ENCODE peak calls at places on chromosomes 6 and 20, in ten cellular contexts. One of them, this sample, is unnamed.

GRCh38 chr6:161403717-161404116 is 129.9 kb upstream of the AGPAT4 start:
- DNase-seq in B cell: no peak
- DNase-seq in pulmonary artery endothelial cell: no peak
- DNase-seq in lung microvascular endothelial cell: no peak
- DNase-seq in natural killer cell treated with Interleukin-12 subunit alpha and Interleukin-12 subunit beta and Interleukin-15 and Interleukin-18, amount 100 ng/mL, for 72 hours: no peak
- DNase-seq in NCI-H1092 treated with DMSO at 0.1 percent for 48 hours: no peak
- DNase-seq in GF-D8: no peak
- DNase-seq in kidney: no peak
- DNase-seq in endothelial cell of umbilical vein: no peak
- DNase-seq in NCI-H2171 treated with DMSO at 0.1 percent for 48 hours: no peak
- DNase-seq in this sample: no peak

GRCh38 chr6:17974570-17975368 is 12.7 kb downstream of the KIF13A start:
- DNase-seq in endothelial cell of umbilical vein: no peak
- DNase-seq in GF-D8: no peak
- DNase-seq in lung microvascular endothelial cell: no peak
- DNase-seq in NCI-H1092 treated with DMSO at 0.1 percent for 48 hours: no peak
- DNase-seq in pulmonary artery endothelial cell: no peak
- DNase-seq in kidney: no peak
- DNase-seq in B cell: no peak
- DNase-seq in NCI-H2171 treated with DMSO at 0.1 percent for 48 hours: no peak
- DNase-seq in natural killer cell treated with Interleukin-12 subunit alpha and Interleukin-12 subunit beta and Interleukin-15 and Interleukin-18, amount 100 ng/mL, for 72 hours: no peak
- DNase-seq in this sample: no peak

GRCh38 chr20:24339179-24339578 is 130.2 kb upstream of the SYNDIG1 start:
- DNase-seq in GF-D8: no peak
- DNase-seq in kidney: no peak
- DNase-seq in lung microvascular endothelial cell: no peak
- DNase-seq in NCI-H1092 treated with DMSO at 0.1 percent for 48 hours: no peak
- DNase-seq in B cell: no peak
- DNase-seq in pulmonary artery endothelial cell: no peak
- DNase-seq in NCI-H2171 treated with DMSO at 0.1 percent for 48 hours: no peak
- DNase-seq in natural killer cell treated with Interleukin-12 subunit alpha and Interleukin-12 subunit beta and Interleukin-15 and Interleukin-18, amount 100 ng/mL, for 72 hours: no peak
- DNase-seq in endothelial cell of umbilical vein: no peak
- DNase-seq in this sample: no peak

GRCh38 chr6:67361264-67361663 is 1273.8 kb upstream of the ADGRB3 start:
- DNase-seq in lung microvascular endothelial cell: peak
- DNase-seq in GF-D8: no peak
- DNase-seq in NCI-H2171 treated with DMSO at 0.1 percent for 48 hours: no peak
- DNase-seq in B cell: no peak
- DNase-seq in NCI-H1092 treated with DMSO at 0.1 percent for 48 hours: no peak
- DNase-seq in endothelial cell of umbilical vein: no peak
- DNase-seq in pulmonary artery endothelial cell: no peak
- DNase-seq in kidney: no peak
- DNase-seq in natural killer cell treated with Interleukin-12 subunit alpha and Interleukin-12 subunit beta and Interleukin-15 and Interleukin-18, amount 100 ng/mL, for 72 hours: no peak
- DNase-seq in this sample: no peak

GRCh38 chr6:53029761-53030160 is 34.7 kb upstream of the GSTA4 start:
- DNase-seq in natural killer cell treated with Interleukin-12 subunit alpha and Interleukin-12 subunit beta and Interleukin-15 and Interleukin-18, amount 100 ng/mL, for 72 hours: no peak
- DNase-seq in kidney: no peak
- DNase-seq in NCI-H1092 treated with DMSO at 0.1 percent for 48 hours: no peak
- DNase-seq in endothelial cell of umbilical vein: no peak
- DNase-seq in B cell: no peak
- DNase-seq in pulmonary artery endothelial cell: no peak
- DNase-seq in NCI-H2171 treated with DMSO at 0.1 percent for 48 hours: peak
- DNase-seq in GF-D8: no peak
- DNase-seq in lung microvascular endothelial cell: no peak
- DNase-seq in this sample: no peak

GRCh38 chr20:48406462-48407235 is 421.1 kb downstream of the PREX1 start:
- DNase-seq in lung microvascular endothelial cell: no peak
- DNase-seq in endothelial cell of umbilical vein: no peak
- DNase-seq in NCI-H1092 treated with DMSO at 0.1 percent for 48 hours: no peak
- DNase-seq in NCI-H2171 treated with DMSO at 0.1 percent for 48 hours: no peak
- DNase-seq in pulmonary artery endothelial cell: no peak
- DNase-seq in natural killer cell treated with Interleukin-12 subunit alpha and Interleukin-12 subunit beta and Interleukin-15 and Interleukin-18, amount 100 ng/mL, for 72 hours: no peak
- DNase-seq in GF-D8: no peak
- DNase-seq in kidney: no peak
- DNase-seq in B cell: no peak
- DNase-seq in this sample: no peak

GRCh38 chr6:55980627-55981211 is 105.3 kb upstream of the BMP5 start:
- DNase-seq in pulmonary artery endothelial cell: no peak
- DNase-seq in NCI-H2171 treated with DMSO at 0.1 percent for 48 hours: peak
- DNase-seq in lung microvascular endothelial cell: peak
- DNase-seq in GF-D8: no peak
- DNase-seq in B cell: no peak
- DNase-seq in NCI-H1092 treated with DMSO at 0.1 percent for 48 hours: peak
- DNase-seq in kidney: no peak
- DNase-seq in natural killer cell treated with Interleukin-12 subunit alpha and Interleukin-12 subunit beta and Interleukin-15 and Interleukin-18, amount 100 ng/mL, for 72 hours: no peak
- DNase-seq in endothelial cell of umbilical vein: peak
- DNase-seq in this sample: peak

GRCh38 chr20:51758978-51759544 is 9.1 kb downstream of the ATP9A start:
- DNase-seq in kidney: no peak
- DNase-seq in GF-D8: no peak
- DNase-seq in pulmonary artery endothelial cell: no peak
- DNase-seq in NCI-H2171 treated with DMSO at 0.1 percent for 48 hours: no peak
- DNase-seq in B cell: no peak
- DNase-seq in natural killer cell treated with Interleukin-12 subunit alpha and Interleukin-12 subunit beta and Interleukin-15 and Interleukin-18, amount 100 ng/mL, for 72 hours: no peak
- DNase-seq in NCI-H1092 treated with DMSO at 0.1 percent for 48 hours: no peak
- DNase-seq in lung microvascular endothelial cell: no peak
- DNase-seq in endothelial cell of umbilical vein: no peak
- DNase-seq in this sample: no peak

GRCh38 chr6:169337881-169338445 is 84.3 kb upstream of the THBS2 start:
- DNase-seq in NCI-H2171 treated with DMSO at 0.1 percent for 48 hours: no peak
- DNase-seq in B cell: no peak
- DNase-seq in lung microvascular endothelial cell: no peak
- DNase-seq in pulmonary artery endothelial cell: no peak
- DNase-seq in natural killer cell treated with Interleukin-12 subunit alpha and Interleukin-12 subunit beta and Interleukin-15 and Interleukin-18, amount 100 ng/mL, for 72 hours: no peak
- DNase-seq in kidney: no peak
- DNase-seq in NCI-H1092 treated with DMSO at 0.1 percent for 48 hours: no peak
- DNase-seq in GF-D8: no peak
- DNase-seq in endothelial cell of umbilical vein: no peak
- DNase-seq in this sample: no peak

GRCh38 chr6:26305097-26305841 is 59.7 kb upstream of the BTN3A2 start:
- DNase-seq in endothelial cell of umbilical vein: peak
- DNase-seq in NCI-H2171 treated with DMSO at 0.1 percent for 48 hours: peak
- DNase-seq in GF-D8: no peak
- DNase-seq in natural killer cell treated with Interleukin-12 subunit alpha and Interleukin-12 subunit beta and Interleukin-15 and Interleukin-18, amount 100 ng/mL, for 72 hours: peak
- DNase-seq in pulmonary artery endothelial cell: no peak
- DNase-seq in lung microvascular endothelial cell: peak
- DNase-seq in B cell: no peak
- DNase-seq in NCI-H1092 treated with DMSO at 0.1 percent for 48 hours: peak
- DNase-seq in kidney: peak
- DNase-seq in this sample: peak

GRCh38 chr20:13492001-13492480 is 146.7 kb downstream of the TASP1 start:
- DNase-seq in NCI-H1092 treated with DMSO at 0.1 percent for 48 hours: no peak
- DNase-seq in endothelial cell of umbilical vein: no peak
- DNase-seq in GF-D8: no peak
- DNase-seq in kidney: no peak
- DNase-seq in natural killer cell treated with Interleukin-12 subunit alpha and Interleukin-12 subunit beta and Interleukin-15 and Interleukin-18, amount 100 ng/mL, for 72 hours: no peak
- DNase-seq in B cell: no peak
- DNase-seq in NCI-H2171 treated with DMSO at 0.1 percent for 48 hours: no peak
- DNase-seq in lung microvascular endothelial cell: peak
- DNase-seq in pulmonary artery endothelial cell: no peak
- DNase-seq in this sample: peak

GRCh38 chr20:63071541-63072181 is 64.9 kb upstream of the BHLHE23 start:
- DNase-seq in endothelial cell of umbilical vein: no peak
- DNase-seq in GF-D8: no peak
- DNase-seq in lung microvascular endothelial cell: peak
- DNase-seq in pulmonary artery endothelial cell: no peak
- DNase-seq in natural killer cell treated with Interleukin-12 subunit alpha and Interleukin-12 subunit beta and Interleukin-15 and Interleukin-18, amount 100 ng/mL, for 72 hours: peak
- DNase-seq in NCI-H2171 treated with DMSO at 0.1 percent for 48 hours: peak
- DNase-seq in kidney: peak
- DNase-seq in B cell: no peak
- DNase-seq in NCI-H1092 treated with DMSO at 0.1 percent for 48 hours: no peak
- DNase-seq in this sample: peak

GRCh38 chr20:62063601-62063980 is 2.1 kb downstream of the TAF4 start:
- DNase-seq in B cell: no peak
- DNase-seq in kidney: no peak
- DNase-seq in lung microvascular endothelial cell: no peak
- DNase-seq in pulmonary artery endothelial cell: no peak
- DNase-seq in natural killer cell treated with Interleukin-12 subunit alpha and Interleukin-12 subunit beta and Interleukin-15 and Interleukin-18, amount 100 ng/mL, for 72 hours: no peak
- DNase-seq in endothelial cell of umbilical vein: no peak
- DNase-seq in GF-D8: no peak
- DNase-seq in NCI-H2171 treated with DMSO at 0.1 percent for 48 hours: peak
- DNase-seq in NCI-H1092 treated with DMSO at 0.1 percent for 48 hours: no peak
- DNase-seq in this sample: peak

GRCh38 chr6:18327621-18328548 is 59.3 kb upstream of the RNF144B start:
- DNase-seq in lung microvascular endothelial cell: no peak
- DNase-seq in kidney: peak
- DNase-seq in natural killer cell treated with Interleukin-12 subunit alpha and Interleukin-12 subunit beta and Interleukin-15 and Interleukin-18, amount 100 ng/mL, for 72 hours: no peak
- DNase-seq in pulmonary artery endothelial cell: no peak
- DNase-seq in NCI-H2171 treated with DMSO at 0.1 percent for 48 hours: no peak
- DNase-seq in GF-D8: no peak
- DNase-seq in B cell: no peak
- DNase-seq in endothelial cell of umbilical vein: peak
- DNase-seq in NCI-H1092 treated with DMSO at 0.1 percent for 48 hours: no peak
- DNase-seq in this sample: peak

GRCh38 chr6:5782783-5783567 is 223.8 kb downstream of the NRN1 start:
- DNase-seq in GF-D8: no peak
- DNase-seq in B cell: no peak
- DNase-seq in natural killer cell treated with Interleukin-12 subunit alpha and Interleukin-12 subunit beta and Interleukin-15 and Interleukin-18, amount 100 ng/mL, for 72 hours: no peak
- DNase-seq in NCI-H1092 treated with DMSO at 0.1 percent for 48 hours: peak
- DNase-seq in pulmonary artery endothelial cell: no peak
- DNase-seq in kidney: no peak
- DNase-seq in lung microvascular endothelial cell: no peak
- DNase-seq in NCI-H2171 treated with DMSO at 0.1 percent for 48 hours: peak
- DNase-seq in endothelial cell of umbilical vein: no peak
- DNase-seq in this sample: peak

GRCh38 chr6:150667977-150668716 is 68.5 kb downstream of the PLEKHG1 start:
- DNase-seq in pulmonary artery endothelial cell: peak
- DNase-seq in GF-D8: no peak
- DNase-seq in lung microvascular endothelial cell: peak
- DNase-seq in B cell: no peak
- DNase-seq in natural killer cell treated with Interleukin-12 subunit alpha and Interleukin-12 subunit beta and Interleukin-15 and Interleukin-18, amount 100 ng/mL, for 72 hours: no peak
- DNase-seq in NCI-H2171 treated with DMSO at 0.1 percent for 48 hours: no peak
- DNase-seq in endothelial cell of umbilical vein: peak
- DNase-seq in NCI-H1092 treated with DMSO at 0.1 percent for 48 hours: peak
- DNase-seq in kidney: peak
- DNase-seq in this sample: no peak

This sample was measured in endodermal cell.